ENCODE peak calls at places on chromosomes 13 and 19, in four cellular contexts. U is astrocyte of the cerebellum, W is astrocyte of the spinal cord, S is adrenal gland. L is an unnamed sample.

GRCh38 chr19:51163257-51163656 is 21.2 kb downstream of the SIGLEC7 start:
- DNase-seq in U (no peak), W (no peak), S (no peak), L (no peak)

GRCh38 chr13:41013834-41014233 is 5.3 kb downstream of the ELF1 start:
- DNase-seq in U (no peak), W (no peak), S (no peak), L (no peak)

GRCh38 chr13:56561327-56561726 is 579.4 kb upstream of the PRR20A start:
- DNase-seq in U (no peak), W (no peak), S (no peak), L (no peak)

GRCh38 chr13:102902789-102903347 is 57.0 kb downstream of the ERCC5 start:
- DNase-seq in U (no peak), W (no peak), S (no peak), L (no peak)

GRCh38 chr13:114099191-114099590 is 33.2 kb downstream of the RASA3 start:
- DNase-seq in U (peak; percentile 69), W (peak; percentile 96), S (peak; percentile 79), L (peak; percentile 65)

GRCh38 chr13:33072282-33072681 is 56.1 kb downstream of the KL start:
- DNase-seq in U (no peak), W (no peak), S (no peak), L (no peak)

GRCh38 chr13:102355251-102355650 is 46.6 kb downstream of the FGF14 start:
- DNase-seq in U (no peak), W (no peak), S (no peak), L (no peak)

GRCh38 chr19:3606690-3607289 is at the start of gene TBXA2R:
- DNase-seq in U (no peak), W (peak; percentile 66), S (peak; percentile 78), L (no peak)

GRCh38 chr13:73307481-73307880 is 248.7 kb downstream of the KLF5 start:
- DNase-seq in U (no peak), W (no peak), S (no peak), L (no peak)

GRCh38 chr19:1232652-1233360 is 5.0 kb downstream of the CBARP start:
- DNase-seq in U (no peak), W (peak; percentile 42), S (peak; percentile 79), L (no peak)

GRCh38 chr19:6677924-6678689 is 8.1 kb upstream of the TNFSF14 start:
- DNase-seq in U (no peak), W (no peak), S (peak; percentile 53), L (no peak)

GRCh38 chr19:54159352-54160181 is at the start of gene LENG1:
- DNase-seq in U (peak; percentile 100), W (peak; percentile 100), S (peak; percentile 100), L (peak; percentile 100)
- TF ChIP-seq CTCF in U (peak; percentile 28), W (peak; percentile 38), S (peak; percentile 19), L (peak; percentile 15)

DNA sequence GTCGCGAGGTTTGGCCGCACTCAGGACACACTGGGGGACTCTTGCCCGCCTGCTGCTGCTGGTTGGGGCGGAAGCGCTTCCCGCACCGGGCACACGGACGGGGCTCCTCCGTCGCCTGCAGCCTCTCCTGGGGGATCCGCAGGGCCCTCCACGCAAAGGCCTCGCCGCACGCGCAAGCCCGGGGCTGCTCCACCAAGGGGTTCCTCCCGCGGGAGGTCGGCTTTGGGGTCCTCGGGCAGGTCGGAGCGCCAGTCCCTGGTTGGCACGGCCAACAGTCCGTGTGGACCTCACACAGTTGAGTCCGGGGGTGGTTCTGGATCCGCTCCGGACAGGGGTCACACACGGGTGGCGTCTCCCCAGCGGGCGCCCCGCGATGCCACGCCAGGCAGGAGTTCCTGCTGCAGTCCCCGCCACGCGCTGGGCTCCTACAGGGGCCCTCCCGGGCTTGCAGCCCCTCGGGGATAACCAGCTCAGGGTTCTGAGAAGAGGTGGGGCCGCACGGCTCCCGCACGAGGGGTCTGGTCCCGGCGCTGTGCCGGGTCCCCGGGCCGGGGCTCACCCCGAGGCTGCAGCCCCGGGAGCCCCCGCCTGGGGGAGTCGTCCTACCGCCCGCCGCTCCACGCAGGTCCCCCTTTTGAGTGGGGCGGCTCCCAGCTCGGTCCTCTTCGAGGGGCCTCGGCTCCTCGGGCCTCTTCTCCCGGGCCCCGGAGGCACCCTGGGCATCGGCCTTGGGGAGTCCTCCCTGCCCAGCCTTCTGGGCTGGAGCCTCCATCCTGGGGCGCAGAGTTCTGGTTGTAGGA is 6.2 kb upstream of the ZNF497 start:
- DNase-seq in U (no peak), W (no peak), S (no peak), L (no peak)
- TF ChIP-seq CTCF in U (no peak), W (no peak), S (no peak), L (no peak)

DNA sequence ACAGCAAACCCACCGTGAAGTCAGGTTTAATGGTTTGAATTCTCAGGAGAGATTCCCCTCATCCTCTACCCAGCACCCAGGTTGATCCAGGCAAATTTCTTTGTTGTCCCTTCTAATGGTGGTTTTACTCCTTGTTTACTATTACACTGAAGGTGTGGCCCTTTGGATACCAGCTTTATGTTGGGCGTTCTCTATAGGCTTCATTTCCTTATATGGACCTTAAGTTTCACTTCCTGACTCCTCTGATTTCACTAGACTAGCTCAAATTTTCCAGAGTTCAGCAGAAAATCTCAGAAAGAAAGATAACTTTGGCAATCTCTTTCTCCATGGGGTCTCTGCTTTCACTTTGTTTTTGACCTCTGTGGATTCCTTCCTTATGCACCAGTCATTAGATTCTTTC is 212.3 kb downstream of the LACC1 start:
- DNase-seq in U (no peak), W (no peak), S (no peak), L (no peak)
- TF ChIP-seq CTCF in U (no peak), W (no peak), S (no peak), L (no peak)

GRCh38 chr13:39781381-39781780 is 125.9 kb downstream of the COG6 start:
- DNase-seq in U (no peak), W (no peak), S (no peak), L (no peak)

GRCh38 chr13:39786091-39786490 is 130.6 kb downstream of the COG6 start:
- DNase-seq in U (no peak), W (no peak), S (no peak), L (no peak)

GRCh38 chr13:39784347-39784746 is 128.9 kb downstream of the COG6 start:
- DNase-seq in U (no peak), W (peak; percentile 26), S (no peak), L (no peak)

GRCh38 chr13:39779337-39780270 is 124.1 kb downstream of the COG6 start:
- DNase-seq in U (no peak), W (peak; percentile 40), S (no peak), L (no peak)

DNA sequence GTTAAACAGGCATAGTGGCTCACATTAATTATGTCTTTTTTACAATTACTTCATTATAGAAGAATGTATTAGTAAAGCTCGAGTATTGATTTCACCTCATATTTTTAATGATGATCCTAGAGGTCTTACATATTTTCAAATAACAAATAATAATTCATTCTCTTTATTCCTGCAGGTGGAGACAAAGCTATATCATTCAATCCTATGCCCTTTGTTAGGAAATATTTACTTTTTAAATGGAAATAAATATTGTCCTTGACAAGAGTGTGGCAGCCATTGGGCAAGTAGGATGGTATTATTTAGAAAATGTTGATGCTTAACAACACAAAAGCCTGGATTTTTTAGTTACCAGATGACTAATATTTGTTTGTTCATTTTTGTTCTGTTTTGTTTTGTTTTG is 127.6 kb downstream of the COG6 start:
- DNase-seq in U (no peak), W (no peak), S (no peak), L (no peak)
- TF ChIP-seq CTCF in U (no peak), W (no peak), S (peak; percentile 11), L (no peak)

DNA sequence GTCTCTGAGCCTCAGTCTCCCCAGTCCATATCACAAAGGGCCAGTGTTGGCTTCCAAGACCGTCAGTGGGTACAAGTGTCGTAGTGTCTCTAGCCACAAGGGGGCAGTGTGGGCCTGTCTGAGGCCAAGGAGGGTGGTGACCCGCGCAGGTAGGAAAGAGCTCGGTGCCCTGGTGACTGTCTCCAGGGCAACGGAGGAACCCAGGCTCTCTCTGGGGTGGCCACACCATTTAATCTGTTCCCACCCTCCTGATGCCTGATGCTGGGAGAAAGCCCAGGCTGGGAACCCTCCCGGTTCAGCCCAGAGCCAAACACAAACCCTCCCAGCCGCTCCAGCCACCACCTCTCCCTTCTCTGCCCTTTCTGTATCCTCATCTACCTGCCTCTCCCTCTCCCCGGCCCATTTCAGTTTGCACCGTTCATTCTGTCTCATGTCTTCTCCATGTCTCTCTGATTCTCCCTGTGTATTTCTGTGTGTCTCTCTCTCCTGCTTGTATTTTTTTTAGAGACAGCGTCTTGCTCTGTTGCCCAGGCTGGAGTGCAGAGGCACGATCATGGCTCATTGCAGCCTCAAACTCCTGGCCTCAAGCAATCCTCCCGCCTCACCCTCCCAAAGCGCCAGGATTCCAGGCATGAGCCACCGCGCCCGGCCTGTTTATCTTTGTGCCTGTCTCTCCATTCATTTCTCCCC is 17.5 kb upstream of the MEIS3 start:
- DNase-seq in U (peak; percentile 16), W (peak; percentile 46), S (peak; percentile 68), L (no peak)
- TF ChIP-seq CTCF in U (peak; percentile 80), W (peak; percentile 83), S (peak; percentile 93), L (peak; percentile 83)

GRCh38 chr13:50682966-50683365 is 160.5 kb downstream of the DLEU7 start:
- DNase-seq in U (no peak), W (no peak), S (no peak), L (no peak)
- TF ChIP-seq CTCF in U (no peak), W (no peak), S (no peak), L (no peak)

DNA sequence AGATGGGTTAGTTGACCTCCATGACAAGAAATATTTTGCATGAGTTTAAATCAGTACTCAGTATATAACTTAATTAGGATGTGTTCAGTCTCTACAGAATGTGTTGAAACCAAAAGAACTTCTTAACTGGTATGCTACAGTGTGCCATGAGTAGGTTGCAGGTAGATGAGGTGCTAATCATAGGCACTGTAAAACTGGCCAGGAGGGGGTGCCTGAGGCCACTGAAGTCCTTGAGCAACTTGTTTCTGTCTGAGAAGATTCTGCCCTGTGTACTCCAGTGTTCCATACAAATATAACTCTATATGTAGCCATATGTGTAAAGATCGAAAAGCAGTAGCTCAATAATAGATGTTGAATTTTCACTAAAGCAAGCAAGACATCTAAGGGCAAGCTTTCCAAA is 549.2 kb upstream of the KLF12 start:
- DNase-seq in U (no peak), W (no peak), S (no peak), L (no peak)
- TF ChIP-seq CTCF in U (no peak), W (peak; percentile 5), S (no peak), L (no peak)

GRCh38 chr19:39126312-39126561 is 651 bp downstream of the PAK4 start:
- DNase-seq in U (no peak), W (no peak), S (no peak), L (no peak)

GRCh38 chr19:39126593-39127187 is 1.1 kb downstream of the PAK4 start:
- DNase-seq in U (peak; percentile 46), W (peak; percentile 49), S (no peak), L (no peak)

GRCh38 chr19:39125199-39125553 is 410 bp upstream of the PAK4 start:
- DNase-seq in U (no peak), W (no peak), S (no peak), L (no peak)

GRCh38 chr19:39124136-39124764 is 1.3 kb upstream of the PAK4 start:
- DNase-seq in U (no peak), W (no peak), S (no peak), L (no peak)

GRCh38 chr19:39125554-39126311 is at the start of gene PAK4:
- DNase-seq in U (peak; percentile 94), W (peak; percentile 98), S (peak; percentile 98), L (peak; percentile 89)
- TF ChIP-seq CTCF in U (no peak), W (no peak), S (no peak), L (no peak)